ENCODE peak calls at places on chromosomes 6 and 20, in six cellular contexts. E is cardiac fibroblast, A is fibroblast of villous mesenchyme, I is fibroblast of pulmonary artery, J is heart right ventricle, Q is A673. F is an unnamed sample.
A peak's percentile ranks its signal among the peaks of the same experiment; 100 is the strongest.

GRCh38 chr6:158367824-158368223 is 55.6 kb downstream of the TULP4 start:
- DNase-seq in E (no peak), A (no peak), Q (no peak), J (no peak), I (no peak), F (no peak)

GRCh38 chr20:62805365-62805710 is 703 bp downstream of the OGFR start:
- DNase-seq in J (no peak), I (no peak), E (no peak), A (no peak), Q (peak; percentile 57), F (no peak)

GRCh38 chr6:110456694-110457093 is 19.7 kb downstream of the SLC22A16 start:
- DNase-seq in I (no peak), E (no peak), J (no peak), A (no peak), Q (no peak), F (no peak)

GRCh38 chr6:107264357-107264831 is 149.1 kb upstream of the BEND3 start:
- DNase-seq in J (no peak), I (peak; percentile 75), E (peak; percentile 88), Q (peak; percentile 73), A (peak; percentile 67), F (peak; percentile 68)

GRCh38 chr6:105424177-105424783 is 21.4 kb upstream of the PREP start:
- DNase-seq in I (peak; percentile 77), Q (peak; percentile 77), J (peak; percentile 19), A (peak; percentile 70), E (peak; percentile 79), F (peak; percentile 26)

GRCh38 chr6:109383438-109383940 is 1.2 kb upstream of the CD164 start:
- DNase-seq in Q (no peak), A (no peak), I (no peak), J (no peak), E (no peak), F (no peak)

GRCh38 chr20:57244627-57245214 is 21.7 kb downstream of the BMP7 start:
- DNase-seq in E (no peak), I (no peak), Q (no peak), A (no peak), J (no peak), F (no peak)

GRCh38 chr6:168451805-168452204 is 10.8 kb downstream of the SMOC2 start:
- DNase-seq in A (no peak), E (no peak), I (no peak), J (no peak), Q (no peak), F (no peak)

GRCh38 chr6:13604546-13605416 is 10.4 kb upstream of the NOL7 start:
- DNase-seq in J (no peak), Q (no peak), E (no peak), I (peak; percentile 10), A (no peak), F (peak; percentile 42)

GRCh38 chr6:8027965-8028651 is 36.1 kb downstream of the BLOC1S5 start:
- DNase-seq in I (peak; percentile 67), A (no peak), E (peak; percentile 70), Q (peak; percentile 31), J (peak; percentile 17), F (peak; percentile 22)

GRCh38 chr6:159693894-159694545 is 979 bp upstream of the SOD2 start:
- DNase-seq in E (peak; percentile 82), Q (no peak), A (peak; percentile 76), J (peak; percentile 55), I (peak; percentile 62), F (peak; percentile 17)

GRCh38 chr6:162778603-162779002 is 50.8 kb downstream of the PACRG start:
- DNase-seq in I (no peak), J (no peak), A (no peak), E (no peak), Q (no peak), F (no peak)

GRCh38 chr6:170051229-170052172 is 239.4 kb downstream of the DLL1 start:
- DNase-seq in A (no peak), E (no peak), I (no peak), J (no peak), Q (no peak), F (no peak)

GRCh38 chr6:127484207-127484858 is 25.1 kb upstream of the KIAA0408 start:
- DNase-seq in E (peak; percentile 80), J (no peak), A (peak; percentile 65), Q (peak; percentile 40), I (peak; percentile 51), F (peak; percentile 74)

GRCh38 chr6:19906161-19906560 is 69.0 kb downstream of the ID4 start:
- DNase-seq in E (no peak), Q (no peak), I (peak; percentile 6), A (peak; percentile 0), J (no peak), F (peak; percentile 16)

GRCh38 chr6:131924881-131925474 is 26.2 kb downstream of the CCN2 start:
- DNase-seq in I (peak; percentile 75), E (peak; percentile 76), A (peak; percentile 56), J (no peak), Q (peak; percentile 74), F (peak; percentile 26)

GRCh38 chr20:3930265-3931206 is 41.3 kb downstream of the PANK2 start:
- DNase-seq in J (no peak), Q (no peak), A (no peak), I (no peak), E (no peak), F (no peak)

GRCh38 chr6:143734641-143735063 is 56.9 kb downstream of the PHACTR2 start:
- DNase-seq in A (no peak), E (peak; percentile 5), I (no peak), J (no peak), Q (no peak), F (no peak)

GRCh38 chr20:40422665-40423064 is 266.4 kb downstream of the MAFB start:
- DNase-seq in A (no peak), J (no peak), Q (no peak), E (no peak), I (no peak), F (no peak)

GRCh38 chr20:57841297-57841866 is 131.6 kb upstream of the PMEPA1 start:
- DNase-seq in E (no peak), J (no peak), I (no peak), Q (no peak), A (no peak), F (no peak)

GRCh38 chr6:45933855-45934254 is 81.8 kb downstream of the CLIC5 start:
- DNase-seq in Q (no peak), E (no peak), I (no peak), J (no peak), A (no peak), F (peak; percentile 50)

GRCh38 chr6:106084973-106085686 is 1.0 kb upstream of the PRDM1 start:
- DNase-seq in Q (no peak), J (no peak), E (peak; percentile 73), I (peak; percentile 31), A (peak; percentile 71), F (no peak)

GRCh38 chr6:5565976-5566375 is 304.7 kb downstream of the FARS2 start:
- DNase-seq in I (no peak), E (no peak), A (no peak), J (no peak), Q (no peak), F (no peak)

GRCh38 chr6:78340755-78341154 is 526.6 kb upstream of the IRAK1BP1 start:
- DNase-seq in E (no peak), I (no peak), J (no peak), Q (no peak), A (no peak), F (peak; percentile 2)

GRCh38 chr20:17854307-17854903 is 114.2 kb downstream of the SNX5 start:
- DNase-seq in E (peak; percentile 55), A (peak; percentile 51), J (peak; percentile 77), Q (no peak), I (peak; percentile 60), F (no peak)

GRCh38 chr6:111812080-111813038 is 60.9 kb downstream of the FYN start:
- DNase-seq in Q (no peak), J (no peak), I (no peak), E (peak; percentile 66), A (no peak), F (peak; percentile 66)

GRCh38 chr6:41786451-41787218 is 859 bp upstream of the TOMM6 start:
- DNase-seq in J (peak; percentile 91), Q (peak; percentile 89), A (peak; percentile 81), I (peak; percentile 73), E (peak; percentile 80), F (peak; percentile 38)

GRCh38 chr6:15207923-15208322 is 37.9 kb upstream of the JARID2 start:
- DNase-seq in J (no peak), I (peak; percentile 4), Q (no peak), A (no peak), E (peak; percentile 44), F (peak; percentile 70)

GRCh38 chr6:148968636-148969270 is 221.9 kb downstream of the UST start:
- DNase-seq in I (no peak), A (peak; percentile 61), E (no peak), J (no peak), Q (no peak), F (peak; percentile 55)
- TF ChIP-seq CTCF in I (no peak), A (no peak), E (no peak), J (no peak), Q (no peak), F (no peak)

DNA sequence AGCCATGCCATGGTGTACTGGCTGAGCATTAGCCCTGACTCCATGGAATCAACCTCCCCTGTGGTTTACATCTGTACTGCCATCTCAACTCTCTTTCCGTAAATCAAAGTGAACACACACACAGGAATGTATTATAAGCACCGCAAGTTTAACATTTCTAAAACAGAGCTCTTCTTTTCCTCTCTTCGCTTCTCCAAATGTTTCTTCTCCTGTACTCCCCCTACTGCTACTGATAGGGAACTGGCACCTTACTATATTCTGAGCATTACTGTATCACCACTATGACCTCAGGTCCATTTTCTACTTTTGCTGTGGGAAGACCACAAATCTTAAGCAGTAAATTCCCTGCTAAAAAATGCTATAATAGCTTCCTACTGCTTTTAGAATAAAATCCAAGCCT is 101.2 kb downstream of the NUS1 start:
- DNase-seq in E (peak; percentile 11), I (no peak), J (no peak), A (peak; percentile 1), Q (peak; percentile 27), F (peak; percentile 10)
- TF ChIP-seq CTCF in E (peak; percentile 33), I (peak; percentile 17), J (no peak), A (peak; percentile 18), Q (peak; percentile 50), F (no peak)

DNA sequence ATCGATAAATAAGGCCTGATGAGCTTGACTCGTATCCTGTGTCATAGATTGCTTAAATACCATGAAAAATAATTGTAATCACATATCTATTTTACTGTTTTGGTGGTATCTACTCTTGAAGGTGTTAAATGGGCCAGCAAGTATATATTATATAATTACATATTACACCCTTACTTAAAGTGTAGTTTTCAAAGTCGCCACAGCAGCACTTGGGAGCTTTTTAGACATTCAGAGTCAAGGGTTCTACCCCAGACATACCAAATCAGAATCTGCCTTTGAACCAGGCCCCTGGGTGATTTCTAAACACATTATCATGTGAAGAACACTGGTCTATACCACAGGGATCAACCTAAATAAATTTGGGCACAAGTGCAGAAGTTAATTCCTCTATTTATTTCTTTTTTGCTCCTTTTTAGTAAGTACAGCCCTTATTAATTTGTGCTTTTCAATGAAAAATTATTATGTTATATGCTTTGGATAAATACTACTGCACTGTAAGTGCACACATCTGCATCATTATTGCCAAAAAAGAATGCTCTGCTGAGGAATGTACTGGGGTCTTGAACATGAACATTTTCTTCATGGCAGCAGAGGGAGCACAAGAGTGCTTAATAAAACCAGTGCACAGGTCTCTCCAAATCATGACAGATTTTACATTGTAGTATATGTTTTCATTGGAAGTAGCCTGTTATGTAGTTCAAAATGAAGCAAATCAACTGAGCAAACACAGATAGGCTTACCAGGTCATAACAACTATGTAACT is 3.1 kb upstream of the ATXN1 start:
- DNase-seq in Q (peak; percentile 73), A (peak; percentile 70), J (no peak), E (peak; percentile 67), I (peak; percentile 80), F (peak; percentile 65)
- TF ChIP-seq CTCF in Q (peak; percentile 73), A (peak; percentile 59), J (no peak), E (peak; percentile 47), I (peak; percentile 59), F (peak; percentile 57)

GRCh38 chr6:122947355-122947754 is 48.7 kb upstream of the CLVS2 start:
- DNase-seq in A (no peak), Q (peak; percentile 78), J (no peak), I (peak; percentile 35), E (peak; percentile 61), F (no peak)
- TF ChIP-seq CTCF in A (peak; percentile 30), Q (peak; percentile 73), J (no peak), I (peak; percentile 56), E (peak; percentile 76), F (peak; percentile 35)